ENCODE peak calls at places on chromosomes 5 and 9, in ten cellular contexts. One of them, this sample, is unnamed. For H3K4me1, the result is how much of the 10 kb centered on the place peaks cover.

GRCh38 chr5:67644221-67644920 is 447.8 kb upstream of the CD180 start:
- DNase-seq in pancreas: no peak
- DNase-seq in prostate gland: no peak
- DNase-seq in cardiac muscle cell: no peak
- DNase-seq in CD4-positive, CD25-positive, alpha-beta regulatory T cell: no peak
- DNase-seq in HCT116: no peak
- DNase-seq in keratinocyte: no peak
- DNase-seq in colonic mucosa: no peak
- DNase-seq in CD8-positive, alpha-beta memory T cell: no peak
- DNase-seq in mammary epithelial cell: no peak
- DNase-seq in this sample: no peak

GRCh38 chr9:81595887-81596558 is 93.3 kb downstream of the TLE1 start:
- DNase-seq in pancreas: no peak
- DNase-seq in prostate gland: no peak
- DNase-seq in cardiac muscle cell: no peak
- DNase-seq in CD4-positive, CD25-positive, alpha-beta regulatory T cell: no peak
- DNase-seq in HCT116: no peak
- DNase-seq in keratinocyte: no peak
- DNase-seq in colonic mucosa: no peak
- DNase-seq in CD8-positive, alpha-beta memory T cell: no peak
- DNase-seq in mammary epithelial cell: no peak
- DNase-seq in this sample: no peak

GRCh38 chr5:157463081-157463480 is 3.1 kb downstream of the NIPAL4 start:
- DNase-seq in pancreas: no peak
- DNase-seq in prostate gland: no peak
- DNase-seq in cardiac muscle cell: no peak
- DNase-seq in CD4-positive, CD25-positive, alpha-beta regulatory T cell: no peak
- DNase-seq in HCT116: no peak
- DNase-seq in keratinocyte: no peak
- DNase-seq in colonic mucosa: no peak
- DNase-seq in CD8-positive, alpha-beta memory T cell: no peak
- DNase-seq in mammary epithelial cell: no peak
- DNase-seq in this sample: no peak

GRCh38 chr5:176131771-176132170 is 106.5 kb upstream of the SIMC1 start:
- DNase-seq in pancreas: no peak
- DNase-seq in prostate gland: no peak
- DNase-seq in cardiac muscle cell: no peak
- DNase-seq in CD4-positive, CD25-positive, alpha-beta regulatory T cell: no peak
- DNase-seq in HCT116: no peak
- DNase-seq in keratinocyte: no peak
- DNase-seq in colonic mucosa: no peak
- DNase-seq in CD8-positive, alpha-beta memory T cell: no peak
- DNase-seq in mammary epithelial cell: no peak
- DNase-seq in this sample: no peak

GRCh38 chr5:126414874-126415502 is 8.2 kb upstream of the GRAMD2B start:
- DNase-seq in pancreas: no peak
- DNase-seq in prostate gland: peak
- DNase-seq in cardiac muscle cell: peak
- DNase-seq in CD4-positive, CD25-positive, alpha-beta regulatory T cell: no peak
- DNase-seq in HCT116: no peak
- DNase-seq in keratinocyte: no peak
- DNase-seq in colonic mucosa: no peak
- DNase-seq in CD8-positive, alpha-beta memory T cell: no peak
- DNase-seq in mammary epithelial cell: peak
- DNase-seq in this sample: no peak

GRCh38 chr9:70079364-70080103 is 35.9 kb downstream of the MAMDC2 start:
- DNase-seq in pancreas: peak
- DNase-seq in prostate gland: no peak
- DNase-seq in cardiac muscle cell: no peak
- DNase-seq in CD4-positive, CD25-positive, alpha-beta regulatory T cell: no peak
- DNase-seq in HCT116: no peak
- DNase-seq in keratinocyte: no peak
- DNase-seq in colonic mucosa: no peak
- DNase-seq in CD8-positive, alpha-beta memory T cell: no peak
- DNase-seq in mammary epithelial cell: peak
- DNase-seq in this sample: no peak

GRCh38 chr9:37943329-37944265 is 39.7 kb upstream of the SLC25A51 start:
- DNase-seq in pancreas: no peak
- DNase-seq in prostate gland: peak
- DNase-seq in cardiac muscle cell: peak
- DNase-seq in CD4-positive, CD25-positive, alpha-beta regulatory T cell: no peak
- DNase-seq in HCT116: peak
- DNase-seq in keratinocyte: no peak
- DNase-seq in colonic mucosa: no peak
- DNase-seq in CD8-positive, alpha-beta memory T cell: no peak
- DNase-seq in mammary epithelial cell: peak
- DNase-seq in this sample: peak

GRCh38 chr9:35510745-35511428 is 21.0 kb downstream of the RUSC2 start:
- DNase-seq in pancreas: no peak
- DNase-seq in prostate gland: peak
- DNase-seq in cardiac muscle cell: no peak
- DNase-seq in CD4-positive, CD25-positive, alpha-beta regulatory T cell: no peak
- DNase-seq in HCT116: peak
- DNase-seq in keratinocyte: no peak
- DNase-seq in colonic mucosa: peak
- DNase-seq in CD8-positive, alpha-beta memory T cell: no peak
- DNase-seq in mammary epithelial cell: peak
- DNase-seq in this sample: peak

GRCh38 chr5:93578813-93579560 is 2.0 kb downstream of the NR2F1-AS1 start:
- DNase-seq in pancreas: no peak
- DNase-seq in prostate gland: no peak
- DNase-seq in cardiac muscle cell: no peak
- DNase-seq in CD4-positive, CD25-positive, alpha-beta regulatory T cell: no peak
- DNase-seq in HCT116: no peak
- DNase-seq in keratinocyte: no peak
- DNase-seq in colonic mucosa: peak
- DNase-seq in CD8-positive, alpha-beta memory T cell: no peak
- DNase-seq in mammary epithelial cell: no peak
- DNase-seq in this sample: peak

GRCh38 chr5:74953601-74953960 is 87.4 kb upstream of the FAM169A start:
- DNase-seq in pancreas: no peak
- DNase-seq in prostate gland: no peak
- DNase-seq in cardiac muscle cell: no peak
- DNase-seq in CD4-positive, CD25-positive, alpha-beta regulatory T cell: no peak
- DNase-seq in HCT116: no peak
- DNase-seq in keratinocyte: no peak
- DNase-seq in colonic mucosa: no peak
- DNase-seq in CD8-positive, alpha-beta memory T cell: no peak
- DNase-seq in mammary epithelial cell: no peak
- DNase-seq in this sample: no peak

GRCh38 chr9:100440071-100440470 is 13.1 kb downstream of the MSANTD3 start:
- DNase-seq in pancreas: no peak
- DNase-seq in prostate gland: no peak
- DNase-seq in cardiac muscle cell: peak
- DNase-seq in CD4-positive, CD25-positive, alpha-beta regulatory T cell: no peak
- DNase-seq in HCT116: no peak
- DNase-seq in keratinocyte: no peak
- DNase-seq in colonic mucosa: no peak
- DNase-seq in CD8-positive, alpha-beta memory T cell: no peak
- DNase-seq in mammary epithelial cell: peak
- DNase-seq in this sample: no peak

GRCh38 chr9:133653638-133654037 is 17.5 kb downstream of the DBH start:
- DNase-seq in pancreas: no peak
- DNase-seq in prostate gland: no peak
- DNase-seq in cardiac muscle cell: no peak
- DNase-seq in CD4-positive, CD25-positive, alpha-beta regulatory T cell: no peak
- DNase-seq in HCT116: no peak
- DNase-seq in keratinocyte: no peak
- DNase-seq in colonic mucosa: no peak
- DNase-seq in CD8-positive, alpha-beta memory T cell: no peak
- DNase-seq in mammary epithelial cell: no peak
- DNase-seq in this sample: no peak

GRCh38 chr9:108188482-108188881 is 667.3 kb downstream of the ACTL7B start:
- DNase-seq in pancreas: no peak
- DNase-seq in prostate gland: no peak
- DNase-seq in cardiac muscle cell: no peak
- DNase-seq in CD4-positive, CD25-positive, alpha-beta regulatory T cell: no peak
- DNase-seq in HCT116: no peak
- DNase-seq in keratinocyte: no peak
- DNase-seq in colonic mucosa: no peak
- DNase-seq in CD8-positive, alpha-beta memory T cell: no peak
- DNase-seq in mammary epithelial cell: no peak
- DNase-seq in this sample: no peak

GRCh38 chr9:27430754-27431540 is 93.1 kb upstream of the IFNK start:
- DNase-seq in pancreas: no peak
- DNase-seq in prostate gland: no peak
- DNase-seq in cardiac muscle cell: no peak
- DNase-seq in CD4-positive, CD25-positive, alpha-beta regulatory T cell: no peak
- DNase-seq in HCT116: no peak
- DNase-seq in keratinocyte: no peak
- DNase-seq in colonic mucosa: no peak
- DNase-seq in CD8-positive, alpha-beta memory T cell: no peak
- DNase-seq in mammary epithelial cell: no peak
- DNase-seq in this sample: no peak

GRCh38 chr5:77277764-77278163 is 67.3 kb downstream of the PDE8B start:
- DNase-seq in pancreas: no peak
- DNase-seq in prostate gland: no peak
- DNase-seq in cardiac muscle cell: no peak
- DNase-seq in CD4-positive, CD25-positive, alpha-beta regulatory T cell: no peak
- DNase-seq in HCT116: no peak
- DNase-seq in keratinocyte: no peak
- DNase-seq in colonic mucosa: no peak
- DNase-seq in CD8-positive, alpha-beta memory T cell: no peak
- DNase-seq in mammary epithelial cell: no peak
- DNase-seq in this sample: no peak

GRCh38 chr5:159851053-159851452 is 65.2 kb upstream of the ADRA1B start:
- DNase-seq in pancreas: no peak
- DNase-seq in prostate gland: no peak
- DNase-seq in cardiac muscle cell: no peak
- DNase-seq in CD4-positive, CD25-positive, alpha-beta regulatory T cell: no peak
- DNase-seq in HCT116: no peak
- DNase-seq in keratinocyte: no peak
- DNase-seq in colonic mucosa: no peak
- DNase-seq in CD8-positive, alpha-beta memory T cell: no peak
- DNase-seq in mammary epithelial cell: peak
- DNase-seq in this sample: no peak

GRCh38 chr5:111004291-111004690 is 67.2 kb upstream of the TSLP start:
- DNase-seq in pancreas: no peak
- DNase-seq in prostate gland: no peak
- DNase-seq in cardiac muscle cell: no peak
- DNase-seq in CD4-positive, CD25-positive, alpha-beta regulatory T cell: no peak
- DNase-seq in HCT116: no peak
- DNase-seq in keratinocyte: no peak
- DNase-seq in colonic mucosa: no peak
- DNase-seq in CD8-positive, alpha-beta memory T cell: no peak
- DNase-seq in mammary epithelial cell: no peak
- DNase-seq in this sample: no peak

GRCh38 chr9:8259028-8259427 is 459.4 kb upstream of the DMAC1 start:
- DNase-seq in pancreas: no peak
- DNase-seq in prostate gland: no peak
- DNase-seq in cardiac muscle cell: no peak
- DNase-seq in CD4-positive, CD25-positive, alpha-beta regulatory T cell: no peak
- DNase-seq in HCT116: no peak
- DNase-seq in keratinocyte: no peak
- DNase-seq in colonic mucosa: no peak
- DNase-seq in CD8-positive, alpha-beta memory T cell: no peak
- DNase-seq in mammary epithelial cell: no peak
- DNase-seq in this sample: no peak

GRCh38 chr9:130467371-130467770 is 22.6 kb downstream of the ASS1 start:
- DNase-seq in pancreas: no peak
- DNase-seq in prostate gland: no peak
- DNase-seq in cardiac muscle cell: peak
- DNase-seq in CD4-positive, CD25-positive, alpha-beta regulatory T cell: no peak
- DNase-seq in HCT116: no peak
- DNase-seq in keratinocyte: no peak
- DNase-seq in colonic mucosa: no peak
- DNase-seq in CD8-positive, alpha-beta memory T cell: no peak
- DNase-seq in mammary epithelial cell: no peak
- DNase-seq in this sample: no peak

GRCh38 chr9:17929506-17929905 is 350.6 kb downstream of the SH3GL2 start:
- DNase-seq in pancreas: no peak
- DNase-seq in prostate gland: no peak
- DNase-seq in cardiac muscle cell: no peak
- DNase-seq in CD4-positive, CD25-positive, alpha-beta regulatory T cell: no peak
- DNase-seq in HCT116: no peak
- DNase-seq in keratinocyte: no peak
- DNase-seq in colonic mucosa: no peak
- DNase-seq in CD8-positive, alpha-beta memory T cell: no peak
- DNase-seq in mammary epithelial cell: no peak
- DNase-seq in this sample: no peak
- H3K4me3 ChIP-seq in pancreas: no peak
- H3K4me3 ChIP-seq in prostate gland: no peak
- H3K4me3 ChIP-seq in cardiac muscle cell: no peak
- H3K4me3 ChIP-seq in CD4-positive, CD25-positive, alpha-beta regulatory T cell: no peak
- H3K4me3 ChIP-seq in HCT116: no peak
- H3K4me3 ChIP-seq in keratinocyte: no peak
- H3K4me3 ChIP-seq in colonic mucosa: no peak
- H3K4me3 ChIP-seq in CD8-positive, alpha-beta memory T cell: no peak
- H3K4me3 ChIP-seq in mammary epithelial cell: no peak
- H3K4me3 ChIP-seq in this sample: no peak

DNA sequence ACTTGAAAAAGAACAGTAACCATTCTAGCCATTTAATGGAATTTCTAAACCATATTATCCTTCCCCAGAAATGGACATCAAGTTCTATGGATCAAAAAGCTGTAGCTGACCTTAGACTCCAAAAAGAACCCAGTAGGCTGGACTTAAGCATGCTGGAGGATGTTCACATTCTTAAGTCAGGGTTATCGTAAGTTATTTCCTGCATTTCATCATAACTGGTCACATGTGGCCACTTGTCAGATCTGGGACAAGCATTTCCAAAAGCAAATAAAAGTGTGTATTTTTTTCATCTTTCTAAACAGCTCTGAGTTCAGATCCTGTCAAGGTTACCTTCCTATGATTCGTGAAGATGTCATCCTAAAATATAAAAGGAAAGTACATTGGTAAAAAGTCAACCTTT is 274.5 kb upstream of the PTGER4 start:
- DNase-seq in pancreas: no peak
- DNase-seq in prostate gland: no peak
- DNase-seq in cardiac muscle cell: no peak
- DNase-seq in CD4-positive, CD25-positive, alpha-beta regulatory T cell: no peak
- DNase-seq in HCT116: no peak
- DNase-seq in keratinocyte: no peak
- DNase-seq in colonic mucosa: no peak
- DNase-seq in CD8-positive, alpha-beta memory T cell: no peak
- DNase-seq in mammary epithelial cell: peak
- DNase-seq in this sample: no peak
- H3K4me1 ChIP-seq in pancreas: under half
- H3K4me1 ChIP-seq in prostate gland: under half
- H3K4me1 ChIP-seq in cardiac muscle cell: under half
- H3K4me1 ChIP-seq in CD4-positive, CD25-positive, alpha-beta regulatory T cell: under half
- H3K4me1 ChIP-seq in HCT116: under half
- H3K4me1 ChIP-seq in keratinocyte: under half
- H3K4me1 ChIP-seq in colonic mucosa: under half
- H3K4me1 ChIP-seq in CD8-positive, alpha-beta memory T cell: half or more
- H3K4me1 ChIP-seq in mammary epithelial cell: under half
- H3K4me1 ChIP-seq in this sample: half or more

GRCh38 chr5:2996687-2997086 is 245.2 kb upstream of the IRX2 start:
- DNase-seq in pancreas: no peak
- DNase-seq in prostate gland: no peak
- DNase-seq in cardiac muscle cell: peak
- DNase-seq in CD4-positive, CD25-positive, alpha-beta regulatory T cell: no peak
- DNase-seq in HCT116: no peak
- DNase-seq in keratinocyte: no peak
- DNase-seq in colonic mucosa: no peak
- DNase-seq in CD8-positive, alpha-beta memory T cell: no peak
- DNase-seq in mammary epithelial cell: no peak
- DNase-seq in this sample: no peak
- H3K4me3 ChIP-seq in pancreas: no peak
- H3K4me3 ChIP-seq in prostate gland: no peak
- H3K4me3 ChIP-seq in cardiac muscle cell: no peak
- H3K4me3 ChIP-seq in CD4-positive, CD25-positive, alpha-beta regulatory T cell: no peak
- H3K4me3 ChIP-seq in HCT116: no peak
- H3K4me3 ChIP-seq in keratinocyte: no peak
- H3K4me3 ChIP-seq in colonic mucosa: no peak
- H3K4me3 ChIP-seq in CD8-positive, alpha-beta memory T cell: no peak
- H3K4me3 ChIP-seq in mammary epithelial cell: no peak
- H3K4me3 ChIP-seq in this sample: no peak

GRCh38 chr5:60705144-60705543 is 5.2 kb upstream of the DEPDC1B start:
- DNase-seq in pancreas: no peak
- DNase-seq in prostate gland: no peak
- DNase-seq in cardiac muscle cell: no peak
- DNase-seq in CD4-positive, CD25-positive, alpha-beta regulatory T cell: no peak
- DNase-seq in HCT116: no peak
- DNase-seq in keratinocyte: no peak
- DNase-seq in colonic mucosa: no peak
- DNase-seq in CD8-positive, alpha-beta memory T cell: no peak
- DNase-seq in mammary epithelial cell: no peak
- DNase-seq in this sample: no peak
- H3K4me1 ChIP-seq in pancreas: under half
- H3K4me1 ChIP-seq in prostate gland: under half
- H3K4me1 ChIP-seq in cardiac muscle cell: under half
- H3K4me1 ChIP-seq in CD4-positive, CD25-positive, alpha-beta regulatory T cell: under half
- H3K4me1 ChIP-seq in HCT116: under half
- H3K4me1 ChIP-seq in keratinocyte: under half
- H3K4me1 ChIP-seq in colonic mucosa: under half
- H3K4me1 ChIP-seq in CD8-positive, alpha-beta memory T cell: under half
- H3K4me1 ChIP-seq in mammary epithelial cell: under half
- H3K4me1 ChIP-seq in this sample: under half